ENCODE peak calls at places on chromosomes 1 and 21, in six cellular contexts. U, I, E, P, Y and X are unnamed samples.

GRCh38 chr1:47679301-47679751 is 241.5 kb downstream of the FOXD2 start:
- DNase-seq in U (no peak), I (no peak), E (no peak), P (peak; percentile 26), Y (no peak), X (no peak)

GRCh38 chr1:159859757-159860156 is 2.7 kb downstream of the VSIG8 start:
- DNase-seq in U (no peak), I (no peak), E (no peak), P (no peak), Y (no peak), X (no peak)

GRCh38 chr1:33684346-33685122 is 179.3 kb upstream of the HMGB4 start:
- DNase-seq in U (no peak), I (no peak), E (no peak), P (no peak), Y (no peak), X (no peak)

GRCh38 chr1:6260433-6260934 is 414 bp downstream of the GPR153 start:
- DNase-seq in U (peak; percentile 81), I (peak; percentile 58), E (peak; percentile 28), P (peak; percentile 70), Y (no peak), X (peak; percentile 66)

GRCh38 chr1:81254560-81254959 is 546.2 kb upstream of the ADGRL2 start:
- DNase-seq in U (no peak), I (no peak), E (no peak), P (peak; percentile 83), Y (no peak), X (peak; percentile 81)

GRCh38 chr1:161054232-161054631 is 8.5 kb upstream of the USF1 start:
- DNase-seq in U (no peak), I (no peak), E (no peak), P (no peak), Y (no peak), X (no peak)

GRCh38 chr1:46087891-46088290 is 44.5 kb downstream of the PIK3R3 start:
- DNase-seq in U (no peak), I (no peak), E (no peak), P (no peak), Y (no peak), X (no peak)

GRCh38 chr1:205430631-205431305 is 8.9 kb upstream of the LEMD1 start:
- DNase-seq in U (peak; percentile 82), I (peak; percentile 69), E (no peak), P (peak; percentile 94), Y (no peak), X (peak; percentile 88)

GRCh38 chr21:36257657-36258056 is 62.3 kb upstream of the MORC3 start:
- DNase-seq in U (no peak), I (no peak), E (no peak), P (no peak), Y (no peak), X (no peak)

GRCh38 chr1:179708434-179709195 is 34.5 kb upstream of the FAM163A start:
- DNase-seq in U (no peak), I (no peak), E (no peak), P (no peak), Y (no peak), X (no peak)

DNA sequence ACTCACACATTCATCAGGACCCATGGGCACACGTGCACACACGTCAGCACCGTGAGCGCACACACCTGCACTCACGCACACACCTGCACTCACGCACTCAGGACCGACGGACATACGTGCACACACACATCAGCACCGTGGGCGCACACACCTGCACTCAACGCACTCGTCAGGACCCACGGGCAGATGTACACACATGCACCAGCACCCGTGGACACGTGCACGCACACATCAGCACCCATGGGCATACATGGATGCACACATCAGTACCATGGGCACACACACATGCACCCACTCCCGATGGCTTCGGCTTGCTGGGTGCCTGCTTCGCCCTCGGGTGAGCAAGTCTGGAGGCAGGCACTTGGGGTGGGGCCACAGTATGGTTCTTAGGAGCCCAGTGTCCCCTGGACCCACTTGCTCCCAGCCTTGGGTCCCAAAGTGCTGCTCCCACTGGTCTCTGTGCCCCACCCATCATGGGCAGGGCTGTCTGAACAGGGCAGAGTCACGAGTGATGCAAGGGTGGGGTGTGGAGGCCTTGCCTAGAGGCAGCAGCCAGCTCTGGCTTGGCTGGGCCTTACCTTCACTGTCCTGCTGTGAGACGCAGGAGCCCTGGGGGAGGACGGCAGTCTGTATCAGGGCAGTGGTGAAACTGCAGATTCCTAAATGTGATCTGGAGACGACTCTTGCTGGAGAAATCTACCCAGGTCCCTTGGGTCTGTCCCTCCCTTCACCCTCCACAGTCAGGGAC is 49.8 kb downstream of the SKI start:
- DNase-seq in U (peak; percentile 80), I (no peak), E (no peak), P (no peak), Y (no peak), X (no peak)
- H3K4me1 ChIP-seq in U (peaks cover 47% of the 10 kb centered on the region), I (peaks cover 52% of the 10 kb centered on the region), E (peaks cover 32% of the 10 kb centered on the region), P (peaks cover 15% of the 10 kb centered on the region), Y (peaks cover 76% of the 10 kb centered on the region), X (peaks cover 46% of the 10 kb centered on the region)

DNA sequence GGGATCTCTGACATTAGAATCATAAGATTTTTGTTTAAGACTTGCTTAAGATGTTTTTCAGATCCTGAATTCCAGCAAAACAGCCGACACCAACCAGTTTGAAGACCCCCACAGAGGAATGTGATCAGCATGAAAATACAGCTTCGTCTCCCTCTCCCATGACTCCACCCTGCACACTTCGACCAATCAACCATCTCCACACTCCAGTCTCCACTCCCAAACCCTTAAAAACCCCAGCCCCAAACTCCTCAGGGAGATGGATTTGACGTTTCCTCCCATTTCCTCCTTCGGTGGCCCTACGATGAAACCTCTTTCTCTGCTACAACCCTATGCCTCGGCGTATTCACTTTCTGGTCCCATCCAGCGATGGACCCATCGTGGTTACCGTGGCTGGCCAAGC is 30.1 kb upstream of the KIF26B start:
- DNase-seq in U (no peak), I (no peak), E (no peak), P (no peak), Y (no peak), X (peak; percentile 27)
- H3K4me3 ChIP-seq in U (no peak overlapping the region), I (no peak overlapping the region), E (no peak overlapping the region), P (no peak overlapping the region), Y (no peak overlapping the region), X (no peak overlapping the region)

GRCh38 chr1:223726380-223727001 is 14.2 kb downstream of the CAPN2 start:
- DNase-seq in U (peak; percentile 90), I (peak; percentile 78), E (peak; percentile 94), P (peak; percentile 90), Y (peak; percentile 38), X (peak; percentile 87)

GRCh38 chr1:223725578-223725977 is 13.2 kb downstream of the CAPN2 start:
- DNase-seq in U (no peak), I (no peak), E (no peak), P (no peak), Y (no peak), X (no peak)

GRCh38 chr1:223730471-223730870 is 18.1 kb downstream of the CAPN2 start:
- DNase-seq in U (no peak), I (no peak), E (no peak), P (no peak), Y (no peak), X (peak; percentile 49)

GRCh38 chr1:223729906-223730305 is 17.6 kb downstream of the CAPN2 start:
- DNase-seq in U (no peak), I (no peak), E (no peak), P (no peak), Y (no peak), X (peak; percentile 44)

GRCh38 chr1:223727541-223727940 is 15.2 kb downstream of the CAPN2 start:
- DNase-seq in U (no peak), I (no peak), E (no peak), P (no peak), Y (no peak), X (no peak)
- H3K4me1 ChIP-seq in U (peaks cover 25% of the 10 kb centered on the region), I (peaks cover 26% of the 10 kb centered on the region), E (peaks cover 39% of the 10 kb centered on the region), P (peaks cover 7% of the 10 kb centered on the region), Y (peaks cover 65% of the 10 kb centered on the region), X (peaks cover 31% of the 10 kb centered on the region)

GRCh38 chr21:46661211-46661625 is 25.7 kb downstream of the PRMT2 start:
- DNase-seq in U (peak; percentile 89), I (peak; percentile 65), E (peak; percentile 43), P (peak; percentile 89), Y (peak; percentile 43), X (peak; percentile 89)
- H3K4me3 ChIP-seq in U (no peak overlapping the region), I (peak overlapping the region; percentile 28), E (no peak overlapping the region), P (no peak overlapping the region), Y (peak overlapping the region; percentile 13), X (peak overlapping the region; percentile 56)

DNA sequence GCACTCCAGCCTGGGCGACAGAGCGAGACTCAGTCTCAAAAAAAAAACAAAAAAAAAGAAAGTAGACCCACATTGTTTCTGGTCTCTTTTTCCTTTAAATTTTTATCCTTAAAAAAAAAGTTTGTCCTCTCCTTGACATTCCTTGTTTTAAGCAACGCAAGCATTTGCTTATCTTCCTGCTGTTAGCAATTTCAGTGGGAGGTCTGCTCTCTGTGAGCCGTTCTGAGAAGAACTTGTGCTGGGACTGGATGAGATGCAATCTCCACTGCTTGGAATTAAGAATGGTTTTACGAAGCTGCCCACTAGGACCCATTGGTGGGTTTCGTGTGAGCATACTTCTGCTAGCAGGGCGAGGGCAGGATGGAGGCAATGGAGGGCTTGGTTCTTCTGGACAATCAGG is 225.1 kb upstream of the TMEM51 start:
- DNase-seq in U (peak; percentile 36), I (no peak), E (no peak), P (no peak), Y (no peak), X (no peak)
- H3K4me1 ChIP-seq in U (peaks cover 6% of the 10 kb centered on the region), I (peaks cover 17% of the 10 kb centered on the region), E (peaks cover 20% of the 10 kb centered on the region), P (peaks cover 10% of the 10 kb centered on the region), Y (peaks cover 25% of the 10 kb centered on the region), X (peaks cover 9% of the 10 kb centered on the region)